ENCODE peak calls at places on chromosomes 12 and 14, in five cellular contexts. G is dorsolateral prefrontal cortex, Q is cardiac muscle cell, H is glutamatergic neuron, L is fibroblast of lung. M is an unnamed sample.

GRCh38 chr12:31524791-31525495 is 66.0 kb downstream of the DENND5B start:
- DNase-seq in G (no peak), Q (no peak), H (no peak), L (peak; percentile 81), M (no peak)

GRCh38 chr12:46787496-46788055 is 38.2 kb downstream of the SLC38A4 start:
- DNase-seq in G (no peak), Q (no peak), H (no peak), L (no peak), M (no peak)

GRCh38 chr12:9615420-9616135 is 7.9 kb upstream of the KLRB1 start:
- DNase-seq in G (no peak), Q (no peak), H (no peak), L (no peak), M (no peak)

GRCh38 chr12:57229041-57229633 is 374 bp upstream of the SHMT2 start:
- DNase-seq in G (no peak), Q (no peak), H (no peak), L (no peak), M (no peak)

GRCh38 chr14:26596722-26597030 is 1.2 kb downstream of the NOVA1 start:
- DNase-seq in G (peak; percentile 42), Q (peak; percentile 41), H (no peak), L (peak; percentile 5), M (no peak)

GRCh38 chr12:101773560-101774206 is 34.4 kb upstream of the SYCP3 start:
- DNase-seq in G (peak; percentile 56), Q (peak; percentile 67), H (peak; percentile 56), L (peak; percentile 48), M (peak; percentile 27)

GRCh38 chr12:94092516-94093241 is 55.7 kb upstream of the PLXNC1 start:
- DNase-seq in G (no peak), Q (no peak), H (no peak), L (peak; percentile 98), M (no peak)

GRCh38 chr14:65348137-65348536 is 64.4 kb upstream of the FUT8 start:
- DNase-seq in G (no peak), Q (no peak), H (no peak), L (no peak), M (no peak)

GRCh38 chr14:104563742-104564615 is 15.6 kb upstream of the C14orf180 start:
- DNase-seq in G (peak; percentile 66), Q (peak; percentile 80), H (peak; percentile 89), L (peak; percentile 32), M (peak; percentile 38)

GRCh38 chr14:104475802-104476201 is 103.8 kb upstream of the C14orf180 start:
- DNase-seq in G (no peak), Q (no peak), H (no peak), L (no peak), M (no peak)

GRCh38 chr12:82047480-82047879 is 288.3 kb upstream of the PPFIA2 start:
- DNase-seq in G (no peak), Q (no peak), H (no peak), L (no peak), M (no peak)

GRCh38 chr12:72074065-72074464 is 135.4 kb downstream of the TPH2 start:
- DNase-seq in G (no peak), Q (no peak), H (no peak), L (no peak), M (no peak)

GRCh38 chr12:24363177-24363754 is 413.8 kb upstream of the SOX5 start:
- DNase-seq in G (no peak), Q (peak; percentile 34), H (no peak), L (no peak), M (no peak)

GRCh38 chr12:112283541-112283940 is 98.7 kb downstream of the HECTD4 start:
- DNase-seq in G (no peak), Q (peak; percentile 22), H (no peak), L (peak; percentile 16), M (no peak)

GRCh38 chr14:92297818-92298595 is 25.0 kb upstream of the SLC24A4 start:
- DNase-seq in G (no peak), Q (no peak), H (no peak), L (no peak), M (no peak)

GRCh38 chr14:92288994-92289393 is 34.0 kb upstream of the SLC24A4 start:
- DNase-seq in G (no peak), Q (no peak), H (no peak), L (no peak), M (no peak)

GRCh38 chr14:92294506-92294905 is 28.5 kb upstream of the SLC24A4 start:
- DNase-seq in G (no peak), Q (no peak), H (no peak), L (no peak), M (no peak)
- TF ChIP-seq CTCF in G (no peak), Q (no peak), H (no peak), L (no peak), M (no peak)

DNA sequence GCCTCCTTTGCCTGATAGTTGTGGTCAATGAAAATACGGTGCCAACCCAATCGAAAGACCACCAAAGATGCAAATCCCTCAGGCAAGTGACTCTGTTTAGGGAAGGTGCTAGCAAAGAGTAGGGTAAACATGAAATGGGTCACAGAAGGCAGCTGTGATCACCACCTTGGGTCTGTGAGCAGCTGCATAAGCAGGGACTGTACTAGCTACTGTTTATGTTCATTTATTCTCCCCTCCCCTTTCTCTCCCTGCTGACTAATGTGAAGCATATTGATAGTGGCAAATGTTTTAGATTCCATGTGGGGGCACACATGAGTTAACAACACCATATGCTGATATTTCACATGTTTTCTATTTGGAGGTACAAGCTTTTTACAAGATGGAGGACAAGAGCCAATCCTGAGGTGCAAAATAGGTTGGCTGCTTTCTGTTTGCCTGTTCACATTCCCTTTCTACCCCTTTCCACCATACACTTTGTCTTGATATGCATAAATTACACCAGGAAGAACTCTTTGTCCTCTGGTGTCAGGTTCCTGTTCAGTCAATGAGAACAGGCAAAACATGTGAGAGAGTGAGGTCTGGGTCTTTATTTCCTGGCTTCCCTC is 71.1 kb downstream of the AVPR1A start:
- DNase-seq in G (no peak), Q (no peak), H (no peak), L (peak; percentile 6), M (no peak)
- TF ChIP-seq CTCF in G (no peak), Q (no peak), H (no peak), L (no peak), M (no peak)

GRCh38 chr12:26832817-26833691 is at the start of gene ITPR2:
- DNase-seq in G (peak; percentile 73), Q (peak; percentile 97), H (peak; percentile 98), L (peak; percentile 88), M (peak; percentile 94)
- TF ChIP-seq CTCF in G (peak; percentile 26), Q (peak; percentile 5), H (no peak), L (no peak), M (no peak)

GRCh38 chr12:116060765-116061164 is 216.7 kb downstream of the MED13L start:
- DNase-seq in G (no peak), Q (no peak), H (no peak), L (no peak), M (no peak)

GRCh38 chr12:116059901-116060300 is 217.6 kb downstream of the MED13L start:
- DNase-seq in G (no peak), Q (no peak), H (no peak), L (no peak), M (no peak)

GRCh38 chr12:116065561-116065960 is 211.9 kb downstream of the MED13L start:
- DNase-seq in G (no peak), Q (no peak), H (no peak), L (no peak), M (no peak)

GRCh38 chr12:116066381-116067230 is 210.9 kb downstream of the MED13L start:
- DNase-seq in G (no peak), Q (peak; percentile 67), H (peak; percentile 60), L (peak; percentile 37), M (peak; percentile 34)

DNA sequence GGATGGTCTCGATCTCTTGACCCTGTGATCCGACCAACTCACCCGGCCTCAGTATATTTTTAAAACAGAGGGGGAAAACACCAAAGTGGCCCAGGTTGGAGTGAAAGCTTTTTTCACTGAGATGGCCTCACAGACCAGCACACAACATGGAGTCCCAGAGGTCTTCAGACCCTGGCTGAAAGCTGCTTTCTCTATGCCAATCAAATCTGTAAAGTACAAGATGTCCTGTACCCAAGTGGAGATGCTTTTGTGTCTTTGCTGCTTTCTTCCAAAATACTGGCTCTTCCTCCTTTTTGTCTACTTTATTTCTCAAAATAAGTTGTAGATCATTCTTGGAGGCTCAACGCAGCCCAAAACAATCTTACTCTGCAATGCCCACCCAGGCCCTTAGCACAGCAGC is 214.8 kb downstream of the MED13L start:
- DNase-seq in G (no peak), Q (no peak), H (no peak), L (no peak), M (no peak)
- TF ChIP-seq CTCF in G (no peak), Q (no peak), H (no peak), L (no peak), M (no peak)

DNA sequence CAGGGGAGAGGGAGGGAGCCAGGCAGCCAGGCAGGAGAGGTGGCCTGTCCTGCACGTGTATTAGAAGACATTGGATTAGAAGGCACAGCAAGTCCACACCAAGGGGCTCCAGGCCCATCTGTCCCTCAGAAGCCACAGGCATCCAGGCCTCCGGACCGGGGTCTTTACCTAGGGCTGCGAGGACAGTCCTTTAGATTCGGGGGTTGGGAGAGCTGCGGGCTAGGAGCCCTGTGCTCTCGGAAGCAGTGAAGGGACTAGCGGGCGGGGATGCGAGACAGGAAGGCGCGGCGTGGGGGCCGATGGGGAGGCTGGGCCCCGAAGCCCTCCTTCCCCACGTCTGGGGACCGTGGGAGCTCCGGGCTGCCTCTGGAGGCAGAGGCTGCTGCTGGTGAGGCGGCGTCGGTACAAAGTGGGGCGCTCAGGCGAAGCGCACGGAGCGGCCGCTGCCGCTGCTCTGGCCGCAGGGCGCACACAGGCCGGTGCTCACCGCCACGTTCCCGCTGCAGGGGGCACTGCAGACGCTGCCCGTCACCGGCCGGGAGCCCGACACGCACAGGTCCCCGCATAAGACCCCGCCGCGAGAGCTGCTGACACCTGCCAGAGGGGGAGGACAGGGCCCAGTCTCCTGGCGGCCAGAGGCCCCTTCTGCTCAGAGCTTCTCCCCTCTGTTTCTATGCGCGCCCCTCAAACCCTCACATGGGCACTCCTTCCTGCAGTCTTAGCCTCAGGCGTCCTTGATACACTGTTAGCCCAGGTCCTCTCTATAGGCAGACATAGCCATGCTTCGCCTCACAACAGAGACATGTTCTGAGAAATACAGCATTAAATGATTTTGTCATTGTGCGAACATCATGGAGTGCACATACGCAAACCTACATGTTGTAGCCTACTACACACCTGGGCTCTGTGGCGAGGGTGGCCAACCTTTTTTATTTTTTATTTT is 17.3 kb downstream of the KRT7 start:
- DNase-seq in G (no peak), Q (no peak), H (peak; percentile 75), L (no peak), M (no peak)
- TF ChIP-seq CTCF in G (no peak), Q (peak; percentile 40), H (peak; percentile 44), L (peak; percentile 23), M (no peak)

GRCh38 chr12:8032242-8033152 is at the start of gene FOXJ2:
- DNase-seq in G (peak; percentile 84), Q (peak; percentile 83), H (peak; percentile 82), L (peak; percentile 63), M (peak; percentile 73)
- TF ChIP-seq CTCF in G (no peak), Q (no peak), H (peak; percentile 34), L (no peak), M (no peak)

GRCh38 chr12:52667931-52668330 is 12.3 kb downstream of the KRT1 start:
- DNase-seq in G (no peak), Q (no peak), H (no peak), L (no peak), M (no peak)

GRCh38 chr12:52669426-52669825 is 10.8 kb downstream of the KRT1 start:
- DNase-seq in G (no peak), Q (no peak), H (no peak), L (no peak), M (no peak)

GRCh38 chr12:52670506-52670905 is 9.7 kb downstream of the KRT1 start:
- DNase-seq in G (no peak), Q (no peak), H (no peak), L (no peak), M (no peak)

GRCh38 chr12:52670961-52671360 is 9.2 kb downstream of the KRT1 start:
- DNase-seq in G (no peak), Q (no peak), H (no peak), L (no peak), M (no peak)

GRCh38 chr12:52667509-52667908 is 12.7 kb downstream of the KRT1 start:
- DNase-seq in G (no peak), Q (no peak), H (no peak), L (no peak), M (no peak)
- TF ChIP-seq CTCF in G (no peak), Q (peak; percentile 29), H (no peak), L (no peak), M (no peak)

M was measured in activated B cell treated with CpG ODN at 0.5 μM for 24 hours.